ENCODE peak calls at places on chromosome 11, in six cellular contexts. E, C, L, N, D and K are unnamed samples. For H3K9me3, the result is how much of the 10 kb centered on the place peaks cover.

GRCh38 chr11:57316017-57316416 is 8.7 kb downstream of the TNKS1BP1 start:
- DNase-seq in E (no peak), C (no peak), L (no peak), N (no peak), D (no peak), K (no peak)

GRCh38 chr11:119169272-119169719 is 771 bp downstream of the NLRX1 start:
- DNase-seq in E (no peak), C (no peak), L (no peak), N (no peak), D (no peak), K (peak)

GRCh38 chr11:63745304-63746170 is 23.0 kb downstream of the ZFTA start:
- DNase-seq in E (no peak), C (no peak), L (no peak), N (no peak), D (no peak), K (no peak)

GRCh38 chr11:33445761-33446161 is 188.6 kb downstream of the HIPK3 start:
- DNase-seq in E (no peak), C (no peak), L (no peak), N (no peak), D (no peak), K (no peak)

GRCh38 chr11:76791861-76792260 is 8.7 kb downstream of the TSKU start:
- DNase-seq in E (no peak), C (no peak), L (no peak), N (no peak), D (no peak), K (no peak)

GRCh38 chr11:119316729-119317591 is at the start of gene MCAM:
- DNase-seq in E (no peak), C (no peak), L (no peak), N (peak), D (no peak), K (peak)

GRCh38 chr11:2701898-2702434 is 2.2 kb upstream of the KCNQ1OT1 start:
- DNase-seq in E (no peak), C (no peak), L (no peak), N (peak), D (no peak), K (no peak)

GRCh38 chr11:65565624-65566453 is 4.4 kb upstream of the ZNRD2 start:
- DNase-seq in E (no peak), C (no peak), L (no peak), N (no peak), D (no peak), K (no peak)

GRCh38 chr11:66936326-66936725 is 21.9 kb downstream of the PC start:
- DNase-seq in E (no peak), C (peak), L (no peak), N (no peak), D (no peak), K (no peak)

GRCh38 chr11:19955660-19956059 is 204.6 kb downstream of the DBX1 start:
- DNase-seq in E (no peak), C (no peak), L (no peak), N (no peak), D (no peak), K (no peak)

GRCh38 chr11:1203505-1204271 is 19.2 kb upstream of the MUC5B start:
- DNase-seq in E (peak), C (no peak), L (no peak), N (no peak), D (no peak), K (no peak)

GRCh38 chr11:94928146-94928995 is 45.0 kb downstream of the CWC15 start:
- DNase-seq in E (no peak), C (no peak), L (no peak), N (no peak), D (no peak), K (no peak)

GRCh38 chr11:97948793-97949192 is 1072.0 kb upstream of the CNTN5 start:
- DNase-seq in E (no peak), C (no peak), L (no peak), N (no peak), D (no peak), K (no peak)

DNA sequence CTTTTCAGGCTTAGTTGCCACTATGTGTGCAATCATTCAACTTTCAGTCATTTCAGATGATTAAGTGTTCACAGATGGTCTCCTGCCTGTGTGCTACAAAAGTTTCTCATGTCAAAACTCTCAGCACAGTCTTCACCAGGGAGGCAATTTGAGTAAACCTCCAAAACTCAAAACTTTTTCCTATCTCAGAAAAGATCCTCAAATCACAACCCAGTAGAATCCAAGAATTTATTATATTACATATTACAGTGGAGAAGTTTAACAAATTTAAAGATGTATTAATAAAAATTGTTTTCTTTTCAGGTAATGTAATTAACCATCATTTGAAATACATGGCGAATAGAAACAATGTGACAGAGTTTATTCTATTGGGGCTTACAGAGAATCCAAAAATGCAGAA is at the start of gene OR4C13:
- DNase-seq in E (no peak), C (no peak), L (no peak), N (no peak), D (no peak), K (no peak)
- H3K9me3 ChIP-seq in E (under half), C (under half), L (under half), N (under half), D (under half), K (under half)

GRCh38 chr11:35235944-35236666 is 97.1 kb downstream of the CD44 start:
- DNase-seq in E (peak), C (no peak), L (no peak), N (no peak), D (no peak), K (no peak)
- H3K4me3 ChIP-seq in E (no peak), C (no peak), L (no peak), N (no peak), D (no peak), K (no peak)

GRCh38 chr11:35771722-35772121 is 109.1 kb downstream of the TRIM44 start:
- DNase-seq in E (no peak), C (no peak), L (no peak), N (no peak), D (no peak), K (no peak)
- H3K9me3 ChIP-seq in E (under half), C (under half), L (under half), N (under half), D (under half), K (under half)

DNA sequence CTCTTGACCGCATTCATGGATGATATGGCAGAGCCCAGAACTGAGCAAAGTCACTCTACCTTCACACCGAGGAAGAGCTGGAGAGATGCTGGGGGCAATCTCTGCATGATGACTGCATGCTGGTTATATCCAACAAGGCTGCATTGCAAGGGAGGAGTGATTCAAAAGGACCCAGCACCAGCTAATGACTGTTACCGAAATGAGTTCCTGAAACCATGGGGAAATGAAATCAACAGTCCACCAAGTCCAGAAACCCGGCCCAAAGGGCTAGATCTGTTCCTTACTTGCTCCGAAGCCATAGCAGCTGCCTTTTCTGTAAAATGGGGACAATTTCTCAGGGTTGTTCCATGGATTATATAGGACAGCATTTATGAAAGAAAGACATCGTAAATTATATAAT is 1.2 kb upstream of the SMIM35 start:
- DNase-seq in E (no peak), C (no peak), L (no peak), N (no peak), D (no peak), K (no peak)
- H3K4me3 ChIP-seq in E (no peak), C (no peak), L (no peak), N (no peak), D (no peak), K (no peak)

GRCh38 chr11:41047229-41047628 is 412.2 kb downstream of the LRRC4C start:
- DNase-seq in E (no peak), C (no peak), L (no peak), N (no peak), D (no peak), K (no peak)
- H3K9me3 ChIP-seq in E (under half), C (under half), L (under half), N (under half), D (under half), K (under half)

GRCh38 chr11:123430736-123431356 is 777 bp downstream of the GRAMD1B start:
- DNase-seq in E (peak), C (no peak), L (no peak), N (peak), D (peak), K (peak)
- H3K4me3 ChIP-seq in E (peak), C (peak), L (peak), N (peak), D (peak), K (peak)

DNA sequence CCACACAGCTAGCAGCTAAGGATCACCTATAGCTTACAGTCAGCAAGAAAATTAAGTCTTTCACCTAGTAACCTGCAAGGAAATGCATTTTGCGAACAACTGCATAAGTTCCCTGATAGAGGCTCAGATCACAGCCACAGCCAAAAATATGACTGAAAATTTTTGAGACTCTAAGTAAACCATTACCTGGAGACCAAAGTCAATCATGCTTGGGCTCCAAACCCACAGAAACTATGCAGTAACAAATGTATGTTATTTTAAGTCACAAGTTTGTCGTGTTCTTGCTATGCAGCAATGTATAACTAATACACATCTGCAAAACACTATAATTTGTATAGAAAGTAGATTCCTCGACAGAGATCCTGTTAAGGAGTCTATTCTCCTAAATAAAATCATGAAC is 1025.7 kb upstream of the RAG2 start:
- DNase-seq in E (no peak), C (no peak), L (no peak), N (no peak), D (no peak), K (no peak)
- H3K9me3 ChIP-seq in E (under half), C (under half), L (under half), N (under half), D (under half), K (under half)

DNA sequence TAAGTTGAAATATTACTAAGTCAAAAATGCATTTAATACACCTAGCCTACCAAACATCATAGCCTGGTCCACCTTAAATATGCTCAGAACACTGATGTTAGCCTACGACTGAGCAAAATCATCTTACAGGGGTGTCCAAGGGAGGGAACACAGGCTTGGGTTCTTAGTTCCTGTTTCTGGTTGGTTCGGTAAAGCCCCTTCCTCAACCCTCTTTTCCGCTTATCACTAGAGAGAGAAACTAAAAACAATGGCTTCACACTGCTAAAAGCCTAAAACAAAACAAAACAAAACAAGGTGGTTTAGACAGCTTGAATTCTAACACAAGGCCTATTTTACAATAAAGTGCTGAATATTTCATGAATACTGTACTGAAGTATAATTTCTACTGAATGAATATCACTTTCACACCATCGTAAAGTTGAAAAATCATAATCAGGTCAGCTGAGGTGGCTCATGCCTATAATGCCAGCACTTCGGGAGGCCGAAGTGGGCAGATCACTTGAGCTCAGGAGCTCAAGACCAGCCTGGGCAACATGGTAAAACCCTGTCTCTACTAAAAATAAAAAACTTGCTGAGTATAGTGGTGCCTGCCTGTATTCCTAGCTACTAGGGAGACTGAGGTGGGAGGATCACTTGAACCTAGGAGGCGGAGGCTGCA is 118.0 kb downstream of the SIK3 start:
- DNase-seq in E (no peak), C (no peak), L (no peak), N (no peak), D (no peak), K (no peak)
- H3K4me3 ChIP-seq in E (no peak), C (no peak), L (no peak), N (no peak), D (no peak), K (no peak)

DNA sequence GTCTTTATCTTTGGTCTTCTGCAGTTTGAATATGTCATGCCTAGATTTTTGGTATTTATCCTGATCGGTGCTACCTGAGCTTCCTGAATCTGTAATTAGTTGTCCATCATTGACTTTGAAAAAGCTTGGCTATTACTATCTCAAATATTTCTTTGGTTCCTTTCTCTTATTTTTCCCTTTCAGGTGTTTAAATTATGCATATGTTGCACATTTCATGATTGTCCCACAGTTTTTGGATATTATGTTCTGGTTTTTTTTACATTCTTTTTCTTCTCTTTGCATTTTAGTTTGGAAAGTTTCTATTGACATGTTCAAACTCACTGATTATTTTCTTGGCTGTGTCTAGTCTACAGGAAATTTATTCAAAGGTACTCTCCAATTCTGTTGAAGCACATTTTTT is 840.3 kb upstream of the LRRC4C start:
- DNase-seq in E (no peak), C (no peak), L (no peak), N (no peak), D (no peak), K (no peak)
- H3K9me3 ChIP-seq in E (under half), C (under half), L (under half), N (under half), D (under half), K (under half)

DNA sequence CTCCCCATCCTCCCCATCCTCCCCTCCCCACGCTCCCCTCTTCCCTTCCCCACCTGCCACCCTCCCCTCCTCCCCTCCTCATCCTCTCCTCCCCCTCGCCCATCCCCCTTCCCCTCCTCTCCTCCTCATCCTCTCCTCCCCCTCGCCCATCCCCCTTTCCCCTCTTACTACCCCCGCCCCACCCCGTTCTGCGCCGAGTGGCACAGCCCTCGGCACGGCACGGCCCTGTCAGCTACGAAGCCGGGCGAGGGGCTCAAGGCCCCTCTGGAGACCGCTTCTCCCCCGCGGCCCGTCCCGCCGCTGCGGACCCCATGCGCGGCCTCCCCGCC is 449.9 kb downstream of the OPCML start:
- DNase-seq in E (peak), C (no peak), L (no peak), N (no peak), D (peak), K (no peak)
- H3K4me3 ChIP-seq in E (no peak), C (no peak), L (peak), N (no peak), D (peak), K (no peak)